ENCODE peak calls at places on chromosomes 4 and X, in eight cellular contexts. One of them, this sample, is unnamed.

GRCh38 chr4:73127839-73128448 is 58.4 kb upstream of the COX18 start:
- DNase-seq in mammary epithelial cell: no peak
- DNase-seq in esophagus squamous epithelium: no peak
- DNase-seq in GM12865: peak
- DNase-seq in mucosa of descending colon: no peak
- DNase-seq in GM23338: peak
- DNase-seq in cardiac fibroblast: peak
- DNase-seq in colonic mucosa: no peak
- DNase-seq in this sample: no peak

GRCh38 chr4:151931563-151931962 is 170.8 kb upstream of the GATB start:
- DNase-seq in mucosa of descending colon: no peak
- DNase-seq in GM23338: no peak
- DNase-seq in mammary epithelial cell: no peak
- DNase-seq in colonic mucosa: no peak
- DNase-seq in cardiac fibroblast: no peak
- DNase-seq in esophagus squamous epithelium: no peak
- DNase-seq in GM12865: peak
- DNase-seq in this sample: no peak

GRCh38 chr4:3744901-3745300 is 21.3 kb upstream of the ADRA2C start:
- DNase-seq in GM23338: no peak
- DNase-seq in mucosa of descending colon: no peak
- DNase-seq in esophagus squamous epithelium: no peak
- DNase-seq in colonic mucosa: no peak
- DNase-seq in cardiac fibroblast: no peak
- DNase-seq in GM12865: no peak
- DNase-seq in mammary epithelial cell: no peak
- DNase-seq in this sample: no peak

GRCh38 chr4:75717332-75717873 is 7.0 kb upstream of the USO1 start:
- DNase-seq in mucosa of descending colon: no peak
- DNase-seq in esophagus squamous epithelium: no peak
- DNase-seq in colonic mucosa: no peak
- DNase-seq in GM23338: no peak
- DNase-seq in GM12865: no peak
- DNase-seq in mammary epithelial cell: no peak
- DNase-seq in cardiac fibroblast: no peak
- DNase-seq in this sample: no peak

GRCh38 chrX:136797787-136798186 is 17.1 kb upstream of the ARHGEF6 start:
- DNase-seq in GM23338: peak
- DNase-seq in esophagus squamous epithelium: no peak
- DNase-seq in mammary epithelial cell: no peak
- DNase-seq in mucosa of descending colon: no peak
- DNase-seq in cardiac fibroblast: no peak
- DNase-seq in colonic mucosa: no peak
- DNase-seq in GM12865: no peak
- DNase-seq in this sample: no peak

GRCh38 chr4:3098346-3098745 is 23.9 kb downstream of the HTT start:
- DNase-seq in esophagus squamous epithelium: no peak
- DNase-seq in mammary epithelial cell: no peak
- DNase-seq in colonic mucosa: no peak
- DNase-seq in cardiac fibroblast: no peak
- DNase-seq in GM12865: no peak
- DNase-seq in mucosa of descending colon: no peak
- DNase-seq in GM23338: no peak
- DNase-seq in this sample: no peak

GRCh38 chr4:149630079-149630478 is 185.6 kb downstream of the IQCM start:
- DNase-seq in esophagus squamous epithelium: no peak
- DNase-seq in colonic mucosa: no peak
- DNase-seq in mammary epithelial cell: no peak
- DNase-seq in cardiac fibroblast: peak
- DNase-seq in mucosa of descending colon: no peak
- DNase-seq in GM12865: no peak
- DNase-seq in GM23338: no peak
- DNase-seq in this sample: no peak

GRCh38 chr4:173181769-173182374 is 13.3 kb downstream of the GALNT7 start:
- DNase-seq in esophagus squamous epithelium: no peak
- DNase-seq in cardiac fibroblast: peak
- DNase-seq in GM23338: no peak
- DNase-seq in mucosa of descending colon: no peak
- DNase-seq in colonic mucosa: no peak
- DNase-seq in mammary epithelial cell: peak
- DNase-seq in GM12865: no peak
- DNase-seq in this sample: peak

GRCh38 chrX:98380556-98380955 is 1496.8 kb downstream of the RPA4 start:
- DNase-seq in mammary epithelial cell: no peak
- DNase-seq in esophagus squamous epithelium: no peak
- DNase-seq in colonic mucosa: no peak
- DNase-seq in GM23338: peak
- DNase-seq in cardiac fibroblast: no peak
- DNase-seq in mucosa of descending colon: no peak
- DNase-seq in GM12865: no peak
- DNase-seq in this sample: no peak

GRCh38 chrX:151396042-151396826 is 772 bp upstream of the VMA21 start:
- DNase-seq in GM12865: peak
- DNase-seq in mucosa of descending colon: no peak
- DNase-seq in esophagus squamous epithelium: no peak
- DNase-seq in mammary epithelial cell: no peak
- DNase-seq in cardiac fibroblast: no peak
- DNase-seq in GM23338: peak
- DNase-seq in colonic mucosa: no peak
- DNase-seq in this sample: peak

GRCh38 chr4:89598602-89599001 is 238.4 kb downstream of the SNCA start:
- DNase-seq in esophagus squamous epithelium: no peak
- DNase-seq in cardiac fibroblast: peak
- DNase-seq in mammary epithelial cell: peak
- DNase-seq in GM23338: peak
- DNase-seq in colonic mucosa: no peak
- DNase-seq in mucosa of descending colon: no peak
- DNase-seq in GM12865: peak
- DNase-seq in this sample: no peak

GRCh38 chr4:163474027-163474426 is 473 bp upstream of the TKTL2 start:
- DNase-seq in mucosa of descending colon: no peak
- DNase-seq in colonic mucosa: no peak
- DNase-seq in GM23338: no peak
- DNase-seq in GM12865: no peak
- DNase-seq in esophagus squamous epithelium: no peak
- DNase-seq in mammary epithelial cell: no peak
- DNase-seq in cardiac fibroblast: no peak
- DNase-seq in this sample: no peak

GRCh38 chrX:8731579-8732395 is at the start of gene ANOS1:
- DNase-seq in esophagus squamous epithelium: no peak
- DNase-seq in mucosa of descending colon: no peak
- DNase-seq in GM23338: peak
- DNase-seq in colonic mucosa: no peak
- DNase-seq in cardiac fibroblast: peak
- DNase-seq in mammary epithelial cell: peak
- DNase-seq in GM12865: no peak
- DNase-seq in this sample: no peak

GRCh38 chr4:16707874-16708273 is 190.6 kb downstream of the LDB2 start:
- DNase-seq in GM12865: no peak
- DNase-seq in cardiac fibroblast: peak
- DNase-seq in mammary epithelial cell: no peak
- DNase-seq in esophagus squamous epithelium: no peak
- DNase-seq in mucosa of descending colon: no peak
- DNase-seq in colonic mucosa: no peak
- DNase-seq in GM23338: no peak
- DNase-seq in this sample: peak

GRCh38 chr4:18756661-18757060 is 735.1 kb upstream of the LCORL start:
- DNase-seq in esophagus squamous epithelium: no peak
- DNase-seq in mucosa of descending colon: no peak
- DNase-seq in mammary epithelial cell: no peak
- DNase-seq in GM12865: no peak
- DNase-seq in colonic mucosa: no peak
- DNase-seq in GM23338: no peak
- DNase-seq in cardiac fibroblast: no peak
- DNase-seq in this sample: no peak

GRCh38 chrX:10387011-10387410 is 230.2 kb downstream of the CLCN4 start:
- DNase-seq in colonic mucosa: no peak
- DNase-seq in esophagus squamous epithelium: no peak
- DNase-seq in mucosa of descending colon: no peak
- DNase-seq in GM12865: no peak
- DNase-seq in cardiac fibroblast: no peak
- DNase-seq in GM23338: no peak
- DNase-seq in mammary epithelial cell: peak
- DNase-seq in this sample: no peak

DNA sequence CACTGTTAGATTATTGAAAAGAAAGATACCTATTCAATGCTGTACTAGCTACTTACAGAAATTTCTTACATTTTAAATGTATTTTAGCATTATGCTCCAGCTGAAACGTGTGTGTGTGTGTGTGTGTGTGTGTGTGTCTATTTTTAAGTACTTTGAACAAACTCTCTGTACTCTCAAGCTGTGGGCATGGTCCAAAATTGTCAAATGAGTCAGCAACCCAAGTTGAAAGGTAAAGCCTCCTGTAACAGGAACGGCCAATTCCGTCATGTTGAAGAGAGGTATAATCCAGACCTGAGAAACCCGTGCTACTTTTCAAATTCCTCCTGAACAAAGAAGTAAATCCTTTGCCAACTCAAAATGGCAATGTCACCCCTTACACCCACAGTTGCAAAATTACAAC is 20.5 kb downstream of the MAOB start:
- DNase-seq in esophagus squamous epithelium: no peak
- DNase-seq in mammary epithelial cell: peak
- DNase-seq in GM12865: no peak
- DNase-seq in cardiac fibroblast: no peak
- DNase-seq in mucosa of descending colon: no peak
- DNase-seq in colonic mucosa: no peak
- DNase-seq in GM23338: no peak
- DNase-seq in this sample: no peak
- H3K4me3 ChIP-seq in esophagus squamous epithelium: no peak
- H3K4me3 ChIP-seq in mammary epithelial cell: no peak
- H3K4me3 ChIP-seq in GM12865: no peak
- H3K4me3 ChIP-seq in cardiac fibroblast: no peak
- H3K4me3 ChIP-seq in mucosa of descending colon: no peak
- H3K4me3 ChIP-seq in colonic mucosa: no peak
- H3K4me3 ChIP-seq in GM23338: no peak
- H3K4me3 ChIP-seq in this sample: no peak

DNA sequence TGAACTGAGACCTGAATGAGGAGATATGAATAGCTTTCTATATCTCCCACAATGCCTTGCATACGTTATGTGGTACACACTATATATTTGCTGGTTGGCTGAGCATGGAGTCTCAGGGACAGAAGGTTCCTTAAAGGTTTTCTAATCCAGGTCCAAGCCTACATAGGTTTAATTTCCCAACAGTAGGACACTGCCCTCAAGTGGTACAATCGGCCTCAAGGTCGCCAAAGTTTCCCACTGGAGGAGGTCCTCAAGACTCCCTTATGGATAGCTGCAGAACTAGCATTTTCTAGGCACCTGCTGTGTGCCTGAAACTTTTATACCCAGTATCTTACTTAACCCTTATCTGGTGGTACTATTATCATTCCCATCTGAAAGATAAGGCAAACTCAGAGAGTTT is 21.0 kb upstream of the EFNB1 start:
- DNase-seq in cardiac fibroblast: peak
- DNase-seq in GM12865: no peak
- DNase-seq in mammary epithelial cell: no peak
- DNase-seq in GM23338: peak
- DNase-seq in esophagus squamous epithelium: no peak
- DNase-seq in mucosa of descending colon: no peak
- DNase-seq in colonic mucosa: no peak
- DNase-seq in this sample: no peak
- TF ChIP-seq CTCF in cardiac fibroblast: peak
- TF ChIP-seq CTCF in GM12865: peak
- TF ChIP-seq CTCF in mammary epithelial cell: peak
- TF ChIP-seq CTCF in GM23338: peak
- TF ChIP-seq CTCF in esophagus squamous epithelium: no peak
- TF ChIP-seq CTCF in mucosa of descending colon: no peak
- TF ChIP-seq CTCF in colonic mucosa: no peak
- TF ChIP-seq CTCF in this sample: peak

GRCh38 chr4:40552536-40552935 is 77.1 kb downstream of the RBM47 start:
- DNase-seq in esophagus squamous epithelium: no peak
- DNase-seq in cardiac fibroblast: no peak
- DNase-seq in mucosa of descending colon: no peak
- DNase-seq in GM12865: no peak
- DNase-seq in mammary epithelial cell: no peak
- DNase-seq in GM23338: peak
- DNase-seq in colonic mucosa: peak
- DNase-seq in this sample: no peak

GRCh38 chr4:40547446-40548132 is 82.1 kb downstream of the RBM47 start:
- DNase-seq in mucosa of descending colon: no peak
- DNase-seq in mammary epithelial cell: no peak
- DNase-seq in colonic mucosa: no peak
- DNase-seq in GM12865: no peak
- DNase-seq in GM23338: no peak
- DNase-seq in cardiac fibroblast: no peak
- DNase-seq in esophagus squamous epithelium: no peak
- DNase-seq in this sample: no peak

GRCh38 chr4:40548256-40548655 is 81.4 kb downstream of the RBM47 start:
- DNase-seq in mucosa of descending colon: no peak
- DNase-seq in mammary epithelial cell: no peak
- DNase-seq in esophagus squamous epithelium: no peak
- DNase-seq in GM23338: no peak
- DNase-seq in cardiac fibroblast: no peak
- DNase-seq in GM12865: no peak
- DNase-seq in colonic mucosa: no peak
- DNase-seq in this sample: no peak

GRCh38 chr4:40553995-40554394 is 75.7 kb downstream of the RBM47 start:
- DNase-seq in GM23338: no peak
- DNase-seq in esophagus squamous epithelium: no peak
- DNase-seq in mucosa of descending colon: no peak
- DNase-seq in cardiac fibroblast: peak
- DNase-seq in GM12865: no peak
- DNase-seq in colonic mucosa: no peak
- DNase-seq in mammary epithelial cell: no peak
- DNase-seq in this sample: no peak

GRCh38 chr4:40550900-40551546 is 78.6 kb downstream of the RBM47 start:
- DNase-seq in esophagus squamous epithelium: no peak
- DNase-seq in colonic mucosa: peak
- DNase-seq in mammary epithelial cell: peak
- DNase-seq in cardiac fibroblast: peak
- DNase-seq in mucosa of descending colon: no peak
- DNase-seq in GM23338: peak
- DNase-seq in GM12865: peak
- DNase-seq in this sample: no peak
- H3K4me3 ChIP-seq in esophagus squamous epithelium: no peak
- H3K4me3 ChIP-seq in colonic mucosa: peak
- H3K4me3 ChIP-seq in mammary epithelial cell: no peak
- H3K4me3 ChIP-seq in cardiac fibroblast: peak
- H3K4me3 ChIP-seq in mucosa of descending colon: no peak
- H3K4me3 ChIP-seq in GM23338: no peak
- H3K4me3 ChIP-seq in GM12865: peak
- H3K4me3 ChIP-seq in this sample: no peak

DNA sequence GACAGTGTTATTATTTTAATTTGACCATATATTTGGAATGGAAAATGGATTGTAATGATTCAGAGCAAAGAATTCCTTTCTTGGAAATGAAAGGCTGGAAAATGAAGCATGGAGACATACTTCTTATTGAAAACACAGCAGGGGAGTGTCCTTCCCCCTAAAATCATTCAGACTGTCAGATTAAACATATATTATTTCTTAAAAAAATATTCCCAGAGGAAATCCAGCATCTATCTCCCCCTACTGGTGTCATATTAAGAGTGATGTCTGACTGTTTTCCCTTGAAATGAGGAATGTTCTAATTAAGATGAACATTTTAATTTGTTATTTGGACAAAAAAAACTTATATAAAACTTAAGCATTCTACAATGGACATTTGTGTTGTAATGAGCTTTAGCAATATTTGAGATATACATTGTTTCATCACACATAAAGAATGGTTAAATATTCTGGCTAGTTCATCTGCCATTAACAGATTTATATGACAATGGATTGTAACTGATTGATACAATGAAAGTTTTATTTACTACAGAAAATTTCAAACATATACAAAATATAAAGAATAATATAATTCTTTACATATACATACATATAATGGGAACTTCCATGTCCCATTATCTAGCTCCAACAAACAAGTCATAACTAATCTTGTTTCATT is 264.6 kb downstream of the SPRY1 start:
- DNase-seq in mucosa of descending colon: no peak
- DNase-seq in colonic mucosa: no peak
- DNase-seq in GM12865: no peak
- DNase-seq in cardiac fibroblast: peak
- DNase-seq in GM23338: peak
- DNase-seq in mammary epithelial cell: no peak
- DNase-seq in esophagus squamous epithelium: no peak
- DNase-seq in this sample: no peak
- TF ChIP-seq CTCF in mucosa of descending colon: peak
- TF ChIP-seq CTCF in colonic mucosa: peak
- TF ChIP-seq CTCF in GM12865: peak
- TF ChIP-seq CTCF in cardiac fibroblast: peak
- TF ChIP-seq CTCF in GM23338: no peak
- TF ChIP-seq CTCF in mammary epithelial cell: peak
- TF ChIP-seq CTCF in esophagus squamous epithelium: peak
- TF ChIP-seq CTCF in this sample: peak